ENCODE peak calls at places on chromosomes 2 and 18, in four cellular contexts. T, E, O and L are unnamed samples.

GRCh38 chr2:45963816-45964215 is 312.3 kb downstream of the PRKCE start:
- DNase-seq in E (no peak), T (no peak), O (no peak), L (no peak)

GRCh38 chr18:23684515-23685197 is 4.6 kb upstream of the LAMA3 start:
- DNase-seq in E (no peak), T (no peak), O (no peak), L (no peak)

GRCh38 chr2:219060821-219061791 is at the start of gene IHH:
- DNase-seq in T (no peak), E (no peak), O (no peak), L (peak)

GRCh38 chr2:111121873-111122630 is 1.3 kb downstream of the BCL2L11 start:
- DNase-seq in T (peak), E (peak), O (peak), L (peak)

GRCh38 chr2:128277961-128278681 is 40.5 kb downstream of the HS6ST1 start:
- DNase-seq in O (no peak), E (no peak), T (no peak), L (no peak)

GRCh38 chr2:178282075-178282474 is 87.8 kb downstream of the OSBPL6 start:
- DNase-seq in E (no peak), T (no peak), O (no peak), L (no peak)

GRCh38 chr2:73582364-73582763 is 59.9 kb downstream of the NAT8 start:
- DNase-seq in T (no peak), E (no peak), O (no peak), L (no peak)

GRCh38 chr18:57889841-57890240 is 86.7 kb upstream of the ATP8B1 start:
- DNase-seq in E (no peak), O (no peak), T (no peak), L (no peak)

GRCh38 chr2:158315803-158316413 is 140.6 kb downstream of the CCDC148 start:
- DNase-seq in T (no peak), O (no peak), E (no peak), L (no peak)

GRCh38 chr2:171080607-171081006 is 80.1 kb downstream of the TLK1 start:
- DNase-seq in T (no peak), E (no peak), O (no peak), L (no peak)

GRCh38 chr18:59374112-59374511 is 15.0 kb upstream of the LMAN1 start:
- DNase-seq in T (no peak), E (no peak), O (no peak), L (no peak)

GRCh38 chr18:79361766-79362522 is 33.8 kb upstream of the NFATC1 start:
- DNase-seq in E (no peak), O (no peak), T (no peak), L (no peak)

GRCh38 chr18:51039138-51040112 is 9.4 kb downstream of the SMAD4 start:
- DNase-seq in T (no peak), O (no peak), E (no peak), L (no peak)

GRCh38 chr2:169036717-169037450 is 5.8 kb upstream of the ABCB11 start:
- DNase-seq in E (no peak), O (no peak), T (no peak), L (no peak)

GRCh38 chr2:147660680-147661079 is 184.1 kb upstream of the ACVR2A start:
- DNase-seq in E (no peak), O (no peak), T (no peak), L (no peak)

GRCh38 chr18:9595197-9595596 is 19.2 kb downstream of the PPP4R1 start:
- DNase-seq in O (no peak), T (no peak), E (no peak), L (no peak)

GRCh38 chr2:77008925-77009706 is 513.1 kb downstream of the LRRTM4 start:
- DNase-seq in O (no peak), T (no peak), E (no peak), L (no peak)

GRCh38 chr2:196137271-196137670 is 34.1 kb downstream of the STK17B start:
- DNase-seq in O (no peak), E (no peak), T (no peak), L (no peak)

GRCh38 chr2:105294844-105295481 is 34.6 kb downstream of the TGFBRAP1 start:
- DNase-seq in O (no peak), E (no peak), T (no peak), L (peak)

GRCh38 chr2:3379647-3380534 is at the start of gene TRAPPC12:
- DNase-seq in T (peak), O (peak), E (peak), L (peak)

GRCh38 chr2:192155521-192156118 is 39.1 kb downstream of the TMEFF2 start:
- DNase-seq in O (peak), T (no peak), E (no peak), L (no peak)

GRCh38 chr2:237060518-237061312 is 25.0 kb upstream of the COPS8 start:
- DNase-seq in O (peak), E (no peak), T (no peak), L (no peak)

GRCh38 chr18:76450912-76451421 is 44.1 kb downstream of the ZNF516 start:
- DNase-seq in O (peak), E (no peak), T (no peak), L (peak)

GRCh38 chr2:198638579-198638978 is 819.2 kb downstream of the SATB2 start:
- DNase-seq in T (no peak), O (no peak), E (no peak), L (no peak)

GRCh38 chr18:24322594-24323136 is 75.0 kb downstream of the OSBPL1A start:
- DNase-seq in E (no peak), O (no peak), T (no peak), L (no peak)

GRCh38 chr2:40048506-40048905 is 269.4 kb upstream of the THUMPD2 start:
- DNase-seq in E (no peak), O (no peak), T (no peak), L (no peak)

GRCh38 chr2:207040606-207041173 is 101.4 kb downstream of the CPO start:
- DNase-seq in O (no peak), E (no peak), T (no peak), L (no peak)

GRCh38 chr18:12015697-12016062 is 34.4 kb downstream of the IMPA2 start:
- DNase-seq in O (no peak), E (no peak), T (no peak), L (no peak)

GRCh38 chr2:135948642-135949355 is 36.6 kb downstream of the DARS1 start:
- DNase-seq in E (peak), T (no peak), O (no peak), L (peak)

GRCh38 chr2:84857566-84857965 is 23.3 kb downstream of the TRABD2A start:
- DNase-seq in O (no peak), T (no peak), E (no peak), L (no peak)

GRCh38 chr2:100592226-100592625 is 29.4 kb downstream of the PDCL3 start:
- DNase-seq in E (no peak), O (no peak), T (no peak), L (no peak)